ENCODE peak calls at places on chromosomes 1 and 21, in five cellular contexts. One of them, this sample, is unnamed.

GRCh38 chr1:183185941-183186490 is at the start of gene LAMC2:
- DNase-seq in H1: peak
- DNase-seq in neuronal stem cell: no peak
- DNase-seq in H9: peak
- DNase-seq in IMR-90: peak
- DNase-seq in this sample: peak

GRCh38 chr1:162502928-162503327 is 5.3 kb downstream of the UHMK1 start:
- DNase-seq in H1: no peak
- DNase-seq in neuronal stem cell: no peak
- DNase-seq in H9: no peak
- DNase-seq in IMR-90: peak
- DNase-seq in this sample: no peak

GRCh38 chr1:238898856-238899255 is 487.5 kb upstream of the CHRM3 start:
- DNase-seq in H1: no peak
- DNase-seq in neuronal stem cell: no peak
- DNase-seq in H9: no peak
- DNase-seq in IMR-90: no peak
- DNase-seq in this sample: no peak

GRCh38 chr1:204146309-204146708 is 5.5 kb downstream of the ETNK2 start:
- DNase-seq in H1: no peak
- DNase-seq in neuronal stem cell: no peak
- DNase-seq in H9: no peak
- DNase-seq in IMR-90: no peak
- DNase-seq in this sample: no peak

GRCh38 chr21:42245348-42246185 is 26.6 kb downstream of the ABCG1 start:
- DNase-seq in H1: no peak
- DNase-seq in neuronal stem cell: no peak
- DNase-seq in H9: peak
- DNase-seq in IMR-90: no peak
- DNase-seq in this sample: no peak

GRCh38 chr1:12196641-12197482 is 30.1 kb downstream of the TNFRSF1B start:
- DNase-seq in H1: no peak
- DNase-seq in neuronal stem cell: no peak
- DNase-seq in H9: peak
- DNase-seq in IMR-90: no peak
- DNase-seq in this sample: peak

GRCh38 chr1:45589861-45590260 is 6.0 kb downstream of the NASP start:
- DNase-seq in H1: no peak
- DNase-seq in neuronal stem cell: no peak
- DNase-seq in H9: no peak
- DNase-seq in IMR-90: no peak
- DNase-seq in this sample: no peak

GRCh38 chr21:45824546-45825208 is 156.9 kb upstream of the COL6A1 start:
- DNase-seq in H1: no peak
- DNase-seq in neuronal stem cell: no peak
- DNase-seq in H9: no peak
- DNase-seq in IMR-90: no peak
- DNase-seq in this sample: no peak

GRCh38 chr1:185864889-185865288 is 130.7 kb downstream of the HMCN1 start:
- DNase-seq in H1: no peak
- DNase-seq in neuronal stem cell: no peak
- DNase-seq in H9: no peak
- DNase-seq in IMR-90: peak
- DNase-seq in this sample: peak

GRCh38 chr1:202045699-202046098 is 35.3 kb downstream of the ELF3 start:
- DNase-seq in H1: no peak
- DNase-seq in neuronal stem cell: no peak
- DNase-seq in H9: no peak
- DNase-seq in IMR-90: no peak
- DNase-seq in this sample: no peak

GRCh38 chr1:156896490-156897033 is 3.0 kb downstream of the PEAR1 start:
- DNase-seq in H1: peak
- DNase-seq in neuronal stem cell: no peak
- DNase-seq in H9: peak
- DNase-seq in IMR-90: peak
- DNase-seq in this sample: peak

GRCh38 chr1:156895408-156895874 is 1.9 kb downstream of the PEAR1 start:
- DNase-seq in H1: no peak
- DNase-seq in neuronal stem cell: no peak
- DNase-seq in H9: no peak
- DNase-seq in IMR-90: peak
- DNase-seq in this sample: peak

GRCh38 chr1:156898151-156898550 is 4.6 kb downstream of the PEAR1 start:
- DNase-seq in H1: no peak
- DNase-seq in neuronal stem cell: no peak
- DNase-seq in H9: no peak
- DNase-seq in IMR-90: peak
- DNase-seq in this sample: peak

GRCh38 chr1:156895927-156896326 is 2.4 kb downstream of the PEAR1 start:
- DNase-seq in H1: no peak
- DNase-seq in neuronal stem cell: no peak
- DNase-seq in H9: no peak
- DNase-seq in IMR-90: no peak
- DNase-seq in this sample: no peak

DNA sequence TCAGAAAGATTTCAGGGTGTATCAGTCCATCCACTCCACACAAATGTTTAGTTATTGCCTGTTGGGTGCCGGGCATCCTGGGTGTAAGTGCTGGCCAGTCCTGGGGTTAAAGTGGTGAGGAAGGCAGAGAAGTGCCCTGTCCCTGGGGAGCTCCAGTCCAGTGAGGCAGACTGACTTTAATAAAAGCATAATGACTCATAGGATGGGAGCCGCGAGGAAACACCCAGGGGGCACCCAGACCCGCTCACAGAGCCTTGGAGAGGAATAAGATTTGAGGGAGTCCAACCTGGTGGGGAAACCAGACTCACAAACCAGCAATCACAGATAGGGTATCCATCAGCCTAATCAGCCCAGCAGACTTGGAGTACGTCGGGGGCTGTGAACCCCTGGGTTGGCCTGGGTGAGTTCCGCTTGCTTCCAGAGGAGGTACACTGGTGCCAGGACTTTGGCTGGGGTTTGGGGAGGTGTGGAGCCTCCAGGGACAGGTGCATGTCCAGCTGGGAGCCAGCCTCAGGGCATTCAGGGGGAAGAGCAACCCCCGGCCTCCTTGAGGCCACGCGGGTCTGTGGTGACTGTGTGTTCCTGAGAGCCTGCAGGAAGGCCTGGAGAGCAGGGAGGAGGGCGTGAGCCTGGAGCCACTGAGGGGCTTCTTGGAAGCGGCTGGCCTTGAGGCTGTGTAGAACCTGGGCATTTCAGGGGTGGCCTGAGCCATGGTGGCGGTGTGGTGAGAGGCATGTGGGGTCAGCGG is 3.7 kb downstream of the PEAR1 start:
- DNase-seq in H1: no peak
- DNase-seq in neuronal stem cell: no peak
- DNase-seq in H9: no peak
- DNase-seq in IMR-90: peak
- DNase-seq in this sample: peak
- H4K8ac ChIP-seq in H1: no peak
- H4K8ac ChIP-seq in neuronal stem cell: no peak
- H4K8ac ChIP-seq in H9: no peak
- H4K8ac ChIP-seq in IMR-90: peak
- H4K8ac ChIP-seq in this sample: peak

GRCh38 chr1:232553809-232554208 is 76.1 kb downstream of the SIPA1L2 start:
- DNase-seq in H1: no peak
- DNase-seq in neuronal stem cell: no peak
- DNase-seq in H9: no peak
- DNase-seq in IMR-90: peak
- DNase-seq in this sample: peak

GRCh38 chr1:232554431-232554830 is 75.5 kb downstream of the SIPA1L2 start:
- DNase-seq in H1: no peak
- DNase-seq in neuronal stem cell: no peak
- DNase-seq in H9: no peak
- DNase-seq in IMR-90: peak
- DNase-seq in this sample: peak

GRCh38 chr1:232551281-232551835 is 78.6 kb downstream of the SIPA1L2 start:
- DNase-seq in H1: no peak
- DNase-seq in neuronal stem cell: no peak
- DNase-seq in H9: no peak
- DNase-seq in IMR-90: no peak
- DNase-seq in this sample: peak

GRCh38 chr1:232555581-232556189 is 74.2 kb downstream of the SIPA1L2 start:
- DNase-seq in H1: no peak
- DNase-seq in neuronal stem cell: no peak
- DNase-seq in H9: no peak
- DNase-seq in IMR-90: peak
- DNase-seq in this sample: peak

DNA sequence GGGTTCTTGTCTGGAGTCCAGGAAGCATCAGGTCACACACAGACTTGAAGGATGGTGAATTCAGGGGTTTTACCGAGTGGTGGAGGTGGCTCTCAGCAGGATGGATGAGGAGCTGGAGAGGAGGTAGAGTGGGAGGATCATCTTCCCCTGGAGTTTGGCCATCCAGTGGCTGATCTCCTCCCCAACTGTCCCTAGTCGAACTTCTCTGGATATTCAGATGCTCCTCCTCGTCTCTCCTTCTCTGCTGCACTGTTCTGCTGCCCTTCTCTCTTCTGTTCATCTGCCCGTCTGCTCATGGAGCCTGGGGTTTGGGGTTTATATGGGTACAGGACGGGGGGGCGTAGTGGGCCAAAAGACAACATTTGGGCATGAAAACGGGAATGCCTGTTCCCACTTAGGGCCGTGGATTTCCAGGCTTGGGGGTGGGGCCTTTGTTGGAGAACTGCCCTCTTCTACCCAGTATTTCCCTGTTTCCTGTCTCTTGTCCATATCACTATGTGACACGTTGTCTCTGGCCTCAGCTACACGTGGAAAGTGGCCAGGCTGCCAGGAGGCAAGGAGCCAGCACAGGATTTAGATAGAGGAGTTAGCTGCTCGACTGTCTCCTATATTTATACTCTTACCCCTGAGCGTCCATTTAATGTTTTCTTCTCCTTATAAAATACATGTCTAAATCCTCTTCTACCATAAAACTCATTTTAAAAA is 76.7 kb downstream of the SIPA1L2 start:
- DNase-seq in H1: no peak
- DNase-seq in neuronal stem cell: no peak
- DNase-seq in H9: no peak
- DNase-seq in IMR-90: peak
- DNase-seq in this sample: peak
- H4K91ac ChIP-seq in H1: no peak
- H4K91ac ChIP-seq in neuronal stem cell: peak
- H4K91ac ChIP-seq in H9: no peak
- H4K91ac ChIP-seq in IMR-90: peak
- H4K91ac ChIP-seq in this sample: no peak

GRCh38 chr1:89261926-89262540 is 10.6 kb downstream of the GBP5 start:
- DNase-seq in H1: no peak
- DNase-seq in neuronal stem cell: no peak
- DNase-seq in H9: no peak
- DNase-seq in IMR-90: no peak
- DNase-seq in this sample: peak
- H3K4ac ChIP-seq in H1: no peak
- H3K4ac ChIP-seq in neuronal stem cell: no peak
- H3K4ac ChIP-seq in H9: no peak
- H3K4ac ChIP-seq in IMR-90: no peak
- H3K4ac ChIP-seq in this sample: no peak

GRCh38 chr1:26330276-26330675 is 12.5 kb downstream of the CD52 start:
- DNase-seq in H1: no peak
- DNase-seq in neuronal stem cell: no peak
- DNase-seq in H9: no peak
- DNase-seq in IMR-90: no peak
- DNase-seq in this sample: no peak

GRCh38 chr1:26324550-26324949 is 6.8 kb downstream of the CD52 start:
- DNase-seq in H1: no peak
- DNase-seq in neuronal stem cell: no peak
- DNase-seq in H9: no peak
- DNase-seq in IMR-90: no peak
- DNase-seq in this sample: no peak

GRCh38 chr1:26323382-26323781 is 5.6 kb downstream of the CD52 start:
- DNase-seq in H1: no peak
- DNase-seq in neuronal stem cell: no peak
- DNase-seq in H9: no peak
- DNase-seq in IMR-90: no peak
- DNase-seq in this sample: no peak

GRCh38 chr1:26328597-26328996 is 10.8 kb downstream of the CD52 start:
- DNase-seq in H1: no peak
- DNase-seq in neuronal stem cell: no peak
- DNase-seq in H9: no peak
- DNase-seq in IMR-90: no peak
- DNase-seq in this sample: no peak

GRCh38 chr1:26327956-26328362 is 10.2 kb downstream of the CD52 start:
- DNase-seq in H1: no peak
- DNase-seq in neuronal stem cell: no peak
- DNase-seq in H9: no peak
- DNase-seq in IMR-90: no peak
- DNase-seq in this sample: no peak
- H4K8ac ChIP-seq in H1: no peak
- H4K8ac ChIP-seq in neuronal stem cell: no peak
- H4K8ac ChIP-seq in H9: no peak
- H4K8ac ChIP-seq in IMR-90: no peak
- H4K8ac ChIP-seq in this sample: no peak

GRCh38 chr1:229411434-229412055 is 22.3 kb downstream of the ACTA1 start:
- DNase-seq in H1: no peak
- DNase-seq in neuronal stem cell: no peak
- DNase-seq in H9: no peak
- DNase-seq in IMR-90: no peak
- DNase-seq in this sample: no peak

GRCh38 chr1:229410692-229411433 is 23.0 kb downstream of the ACTA1 start:
- DNase-seq in H1: no peak
- DNase-seq in neuronal stem cell: no peak
- DNase-seq in H9: peak
- DNase-seq in IMR-90: peak
- DNase-seq in this sample: peak

GRCh38 chr1:229412056-229412455 is 21.8 kb downstream of the ACTA1 start:
- DNase-seq in H1: no peak
- DNase-seq in neuronal stem cell: no peak
- DNase-seq in H9: peak
- DNase-seq in IMR-90: no peak
- DNase-seq in this sample: no peak

GRCh38 chr1:229409616-229410369 is 24.1 kb downstream of the ACTA1 start:
- DNase-seq in H1: no peak
- DNase-seq in neuronal stem cell: no peak
- DNase-seq in H9: peak
- DNase-seq in IMR-90: no peak
- DNase-seq in this sample: no peak

GRCh38 chr1:229410370-229410691 is 23.6 kb downstream of the ACTA1 start:
- DNase-seq in H1: no peak
- DNase-seq in neuronal stem cell: no peak
- DNase-seq in H9: no peak
- DNase-seq in IMR-90: no peak
- DNase-seq in this sample: no peak
- H4K91ac ChIP-seq in H1: no peak
- H4K91ac ChIP-seq in neuronal stem cell: no peak
- H4K91ac ChIP-seq in H9: no peak
- H4K91ac ChIP-seq in IMR-90: no peak
- H4K91ac ChIP-seq in this sample: no peak

GRCh38 chr1:23558140-23558871 is 995 bp downstream of the ID3 start:
- DNase-seq in H1: no peak
- DNase-seq in neuronal stem cell: no peak
- DNase-seq in H9: peak
- DNase-seq in IMR-90: peak
- DNase-seq in this sample: peak
- H3K4ac ChIP-seq in H1: no peak
- H3K4ac ChIP-seq in neuronal stem cell: no peak
- H3K4ac ChIP-seq in H9: no peak
- H3K4ac ChIP-seq in IMR-90: peak
- H3K4ac ChIP-seq in this sample: peak

This sample was measured in mesenchymal stem cell.